ENCODE peak calls at places on chromosomes 5 and 9, in six cellular contexts. Z, Y, W, R, X and O are unnamed samples.

GRCh38 chr9:36499156-36499886 is 73.4 kb upstream of the MELK start:
- DNase-seq in Z (no peak), Y (no peak), W (peak; percentile 42), R (no peak), X (no peak), O (no peak)

GRCh38 chr5:86374611-86375010 is 243.1 kb upstream of the COX7C start:
- DNase-seq in Z (no peak), Y (no peak), W (no peak), R (no peak), X (no peak), O (no peak)

GRCh38 chr9:134352247-134352933 is 26.1 kb downstream of the RXRA start:
- DNase-seq in Z (no peak), Y (no peak), W (no peak), R (no peak), X (no peak), O (no peak)

GRCh38 chr5:101473483-101473882 is 570.4 kb upstream of the ST8SIA4 start:
- DNase-seq in Z (no peak), Y (no peak), W (no peak), R (no peak), X (peak; percentile 57), O (no peak)

GRCh38 chr9:135344915-135345500 is 134.6 kb upstream of the PPP1R26 start:
- DNase-seq in Z (peak; percentile 40), Y (no peak), W (no peak), R (no peak), X (no peak), O (no peak)

GRCh38 chr5:31350395-31350794 is 156.9 kb downstream of the CDH6 start:
- DNase-seq in Z (no peak), Y (no peak), W (no peak), R (no peak), X (no peak), O (no peak)

GRCh38 chr9:38620483-38621433 is at the start of gene ANKRD18A:
- DNase-seq in Z (peak; percentile 94), Y (peak; percentile 92), W (peak; percentile 96), R (peak; percentile 85), X (peak; percentile 45), O (peak; percentile 93)

GRCh38 chr5:6510973-6511372 is 62.3 kb downstream of the UBE2QL1 start:
- DNase-seq in Z (no peak), Y (no peak), W (no peak), R (no peak), X (no peak), O (no peak)

GRCh38 chr5:68288756-68289134 is 73.2 kb downstream of the PIK3R1 start:
- DNase-seq in Z (peak; percentile 57), Y (no peak), W (no peak), R (no peak), X (peak; percentile 20), O (peak; percentile 62)

GRCh38 chr9:133950206-133950915 is 41.8 kb downstream of the VAV2 start:
- DNase-seq in Z (peak; percentile 67), Y (no peak), W (no peak), R (no peak), X (peak; percentile 34), O (no peak)

GRCh38 chr9:98929096-98929495 is 14.6 kb upstream of the COL15A1 start:
- DNase-seq in Z (no peak), Y (no peak), W (no peak), R (no peak), X (peak; percentile 52), O (no peak)

GRCh38 chr5:366541-367357 is 45.2 kb downstream of the AHRR start:
- DNase-seq in Z (peak; percentile 35), Y (no peak), W (no peak), R (peak; percentile 25), X (no peak), O (no peak)

GRCh38 chr5:62037972-62038371 is 268.0 kb upstream of the KIF2A start:
- DNase-seq in Z (no peak), Y (no peak), W (no peak), R (no peak), X (no peak), O (no peak)

DNA sequence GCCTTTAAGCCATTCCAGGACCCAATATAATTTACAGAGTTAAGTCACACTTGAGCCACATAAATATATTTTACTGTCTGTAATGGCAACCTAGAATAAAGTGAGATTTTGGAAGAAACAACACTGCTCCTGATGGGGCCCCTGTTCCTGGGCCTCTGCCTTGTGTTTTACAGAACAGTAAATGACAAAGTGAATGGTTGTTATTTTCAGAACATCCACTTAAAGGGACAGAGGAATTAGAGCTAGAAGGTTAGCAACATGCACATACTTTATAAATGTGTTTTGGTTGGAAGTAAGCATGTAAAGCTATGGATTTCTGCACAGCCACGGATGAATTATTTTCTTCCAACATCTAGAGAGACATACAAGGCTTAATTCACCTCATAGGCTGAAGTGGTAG is 3.6 kb downstream of the PTGER4 start:
- DNase-seq in Z (no peak), Y (no peak), W (no peak), R (no peak), X (no peak), O (no peak)
- H3K27ac ChIP-seq in Z (peak overlapping the region; percentile 75), Y (peak overlapping the region; percentile 93), W (no peak overlapping the region), R (no peak overlapping the region), X (no peak overlapping the region), O (peak overlapping the region; percentile 85)

DNA sequence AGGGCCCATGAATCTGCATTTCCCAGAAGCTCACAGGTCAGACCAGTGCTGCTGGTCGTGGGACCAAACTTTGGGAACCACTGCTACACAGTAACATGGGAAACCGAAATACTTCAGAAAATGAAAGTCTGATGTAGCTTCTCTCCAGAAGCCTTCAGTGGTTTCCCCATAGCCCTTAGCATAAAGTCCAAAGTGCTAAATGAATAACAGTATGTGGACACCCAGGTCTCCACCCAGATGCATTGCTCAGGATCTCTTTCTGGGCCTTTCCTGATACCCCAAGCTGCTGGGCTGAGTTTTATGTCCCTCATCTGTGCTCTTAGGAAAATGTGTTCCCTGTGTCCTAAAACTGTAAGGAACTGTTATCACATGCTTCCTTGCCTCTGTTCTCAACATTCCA is 100.4 kb downstream of the NFIB start:
- DNase-seq in Z (no peak), Y (no peak), W (no peak), R (no peak), X (no peak), O (no peak)
- H3K4me1 ChIP-seq in Z (peaks cover 9% of the 10 kb centered on the region), Y (peaks cover 97% of the 10 kb centered on the region), W (peaks cover 3% of the 10 kb centered on the region), R (peaks cover 7% of the 10 kb centered on the region), X (peaks cover 24% of the 10 kb centered on the region), O (peaks cover 81% of the 10 kb centered on the region)

GRCh38 chr5:116439891-116440290 is 134.7 kb downstream of the SEMA6A start:
- DNase-seq in Z (no peak), Y (no peak), W (no peak), R (no peak), X (no peak), O (no peak)
- H3K27ac ChIP-seq in Z (no peak overlapping the region), Y (no peak overlapping the region), W (no peak overlapping the region), R (no peak overlapping the region), X (no peak overlapping the region), O (no peak overlapping the region)

DNA sequence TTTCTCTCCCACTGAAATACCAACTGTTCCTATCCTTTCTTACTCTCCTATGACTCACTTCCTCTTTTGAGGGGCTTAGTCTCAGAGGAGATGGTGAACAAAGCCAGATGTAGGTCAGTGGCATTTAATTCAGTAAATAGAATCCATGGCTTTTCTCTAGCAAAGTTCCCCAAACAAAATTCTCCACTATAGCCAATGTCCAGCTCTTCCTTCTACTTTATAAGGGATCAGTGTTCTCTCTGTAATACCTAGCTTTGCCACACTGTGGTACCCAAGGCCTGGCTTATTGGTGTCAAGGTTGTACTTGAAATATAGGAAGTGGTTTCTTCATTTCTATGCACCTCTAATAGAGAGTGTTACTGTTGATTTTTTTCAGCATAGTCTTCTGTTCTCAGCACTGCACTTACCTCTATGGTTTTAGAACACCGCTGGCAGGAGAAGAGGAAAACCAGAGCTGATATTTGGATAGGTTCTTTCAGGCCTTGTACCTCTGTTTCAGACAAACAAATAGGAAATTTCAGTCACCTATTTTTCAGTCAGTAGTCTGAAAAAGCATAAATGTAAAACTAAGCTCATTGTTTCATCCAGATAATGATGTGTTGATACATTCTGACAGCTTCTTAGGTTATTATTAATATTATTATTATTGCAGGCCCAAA is 40.6 kb upstream of the ITGA2 start:
- DNase-seq in Z (no peak), Y (peak; percentile 56), W (peak; percentile 46), R (peak; percentile 60), X (peak; percentile 67), O (peak; percentile 76)
- H3K4me1 ChIP-seq in Z (peaks cover 7% of the 10 kb centered on the region), Y (peaks cover 55% of the 10 kb centered on the region), W (no peaks in the 10 kb centered on the region), R (peaks cover 2% of the 10 kb centered on the region), X (peaks cover 14% of the 10 kb centered on the region), O (no peaks in the 10 kb centered on the region)

GRCh38 chr5:149730620-149731331 is 666 bp downstream of the PPARGC1B start:
- DNase-seq in Z (peak; percentile 88), Y (peak; percentile 55), W (peak; percentile 73), R (no peak), X (peak; percentile 8), O (no peak)

GRCh38 chr5:149731617-149732400 is 1.7 kb downstream of the PPARGC1B start:
- DNase-seq in Z (peak; percentile 96), Y (peak; percentile 85), W (peak; percentile 88), R (peak; percentile 85), X (peak; percentile 74), O (peak; percentile 76)

GRCh38 chr5:149732500-149733128 is 2.5 kb downstream of the PPARGC1B start:
- DNase-seq in Z (peak; percentile 82), Y (no peak), W (no peak), R (no peak), X (no peak), O (no peak)

GRCh38 chr5:149733129-149733900 is 3.2 kb downstream of the PPARGC1B start:
- DNase-seq in Z (no peak), Y (no peak), W (no peak), R (no peak), X (no peak), O (no peak)

GRCh38 chr5:149731332-149731616 is 1.2 kb downstream of the PPARGC1B start:
- DNase-seq in Z (no peak), Y (no peak), W (no peak), R (no peak), X (no peak), O (no peak)
- H3K27ac ChIP-seq in Z (peak overlapping the region; percentile 72), Y (peak overlapping the region; percentile 83), W (no peak overlapping the region), R (peak overlapping the region; percentile 77), X (no peak overlapping the region), O (peak overlapping the region; percentile 72)

GRCh38 chr9:124764774-124765438 is 6.2 kb downstream of the NR6A1 start:
- DNase-seq in Z (no peak), Y (no peak), W (no peak), R (no peak), X (no peak), O (no peak)
- H3K4me1 ChIP-seq in Z (no peaks in the 10 kb centered on the region), Y (peaks cover 10% of the 10 kb centered on the region), W (peaks cover 6% of the 10 kb centered on the region), R (no peaks in the 10 kb centered on the region), X (peaks cover 6% of the 10 kb centered on the region), O (peaks cover 10% of the 10 kb centered on the region)